ENCODE peak calls at places on chromosome 6, in six cellular contexts. One of them, this sample, is unnamed.

GRCh38 chr6:134170844-134171243 is 118.4 kb upstream of the SLC2A12 start:
- DNase-seq in Right ventricle myocardium superior: no peak
- DNase-seq in C1 segment of cervical spinal cord: no peak
- DNase-seq in omental fat pad: no peak
- DNase-seq in NCI-H460: no peak
- DNase-seq in NCI-H1694 treated with DMSO at 0.1 percent for 48 hours: no peak
- DNase-seq in this sample: no peak

GRCh38 chr6:27091661-27092315 is 155.7 kb upstream of the PRSS16 start:
- DNase-seq in omental fat pad: no peak
- DNase-seq in C1 segment of cervical spinal cord: no peak
- DNase-seq in NCI-H1694 treated with DMSO at 0.1 percent for 48 hours: peak; percentile 55
- DNase-seq in Right ventricle myocardium superior: no peak
- DNase-seq in NCI-H460: peak; percentile 62
- DNase-seq in this sample: no peak

GRCh38 chr6:125300992-125301434 is 754 bp downstream of the HDDC2 start:
- DNase-seq in NCI-H1694 treated with DMSO at 0.1 percent for 48 hours: no peak
- DNase-seq in omental fat pad: no peak
- DNase-seq in NCI-H460: no peak
- DNase-seq in C1 segment of cervical spinal cord: no peak
- DNase-seq in Right ventricle myocardium superior: no peak
- DNase-seq in this sample: no peak

GRCh38 chr6:111478749-111479148 is 4.3 kb downstream of the REV3L start:
- DNase-seq in omental fat pad: no peak
- DNase-seq in NCI-H460: peak; percentile 49
- DNase-seq in C1 segment of cervical spinal cord: no peak
- DNase-seq in NCI-H1694 treated with DMSO at 0.1 percent for 48 hours: no peak
- DNase-seq in Right ventricle myocardium superior: no peak
- DNase-seq in this sample: no peak

GRCh38 chr6:119348308-119349040 is 1.1 kb downstream of the MAN1A1 start:
- DNase-seq in omental fat pad: no peak
- DNase-seq in NCI-H460: no peak
- DNase-seq in NCI-H1694 treated with DMSO at 0.1 percent for 48 hours: no peak
- DNase-seq in C1 segment of cervical spinal cord: no peak
- DNase-seq in Right ventricle myocardium superior: peak; percentile 54
- DNase-seq in this sample: peak; percentile 10

GRCh38 chr6:170283212-170284081 is 7.4 kb downstream of the DLL1 start:
- DNase-seq in omental fat pad: no peak
- DNase-seq in NCI-H1694 treated with DMSO at 0.1 percent for 48 hours: no peak
- DNase-seq in C1 segment of cervical spinal cord: no peak
- DNase-seq in Right ventricle myocardium superior: no peak
- DNase-seq in NCI-H460: no peak
- DNase-seq in this sample: no peak

GRCh38 chr6:16206595-16207037 is 31.8 kb upstream of the GMPR start:
- DNase-seq in NCI-H1694 treated with DMSO at 0.1 percent for 48 hours: peak; percentile 76
- DNase-seq in Right ventricle myocardium superior: no peak
- DNase-seq in omental fat pad: no peak
- DNase-seq in NCI-H460: peak; percentile 40
- DNase-seq in C1 segment of cervical spinal cord: no peak
- DNase-seq in this sample: peak; percentile 47

GRCh38 chr6:16179970-16180431 is 51.1 kb downstream of the MYLIP start:
- DNase-seq in Right ventricle myocardium superior: no peak
- DNase-seq in omental fat pad: no peak
- DNase-seq in NCI-H1694 treated with DMSO at 0.1 percent for 48 hours: no peak
- DNase-seq in C1 segment of cervical spinal cord: no peak
- DNase-seq in NCI-H460: no peak
- DNase-seq in this sample: no peak

GRCh38 chr6:129671442-129672344 is 38.3 kb downstream of the ARHGAP18 start:
- DNase-seq in NCI-H1694 treated with DMSO at 0.1 percent for 48 hours: no peak
- DNase-seq in C1 segment of cervical spinal cord: no peak
- DNase-seq in Right ventricle myocardium superior: no peak
- DNase-seq in omental fat pad: no peak
- DNase-seq in NCI-H460: no peak
- DNase-seq in this sample: no peak